ENCODE peak calls at places on chromosomes 7 and 10, in six cellular contexts. One of them, this sample, is unnamed.

GRCh38 chr10:55734112-55734511 is 626.9 kb downstream of the ZWINT start:
- DNase-seq in amniotic stem cell: no peak
- DNase-seq in H4: no peak
- DNase-seq in stimulated activated CD4-positive, alpha-beta T cell treated with anti-CD3 and anti-CD28 coated beads, Interleukin-4, amount 100 ng/mL, for 24 hours: no peak
- DNase-seq in breast epithelium: no peak
- DNase-seq in immature natural killer cell: no peak
- DNase-seq in this sample: no peak

GRCh38 chr10:48572414-48572813 is 32.5 kb downstream of the ARHGAP22 start:
- DNase-seq in amniotic stem cell: peak
- DNase-seq in H4: no peak
- DNase-seq in stimulated activated CD4-positive, alpha-beta T cell treated with anti-CD3 and anti-CD28 coated beads, Interleukin-4, amount 100 ng/mL, for 24 hours: no peak
- DNase-seq in breast epithelium: no peak
- DNase-seq in immature natural killer cell: no peak
- DNase-seq in this sample: no peak

GRCh38 chr7:25633420-25633819 is 405.1 kb upstream of the NPVF start:
- DNase-seq in amniotic stem cell: no peak
- DNase-seq in H4: no peak
- DNase-seq in stimulated activated CD4-positive, alpha-beta T cell treated with anti-CD3 and anti-CD28 coated beads, Interleukin-4, amount 100 ng/mL, for 24 hours: no peak
- DNase-seq in breast epithelium: no peak
- DNase-seq in immature natural killer cell: no peak
- DNase-seq in this sample: no peak

GRCh38 chr7:151940048-151940845 is 16.0 kb upstream of the GALNTL5 start:
- DNase-seq in amniotic stem cell: peak
- DNase-seq in H4: peak
- DNase-seq in stimulated activated CD4-positive, alpha-beta T cell treated with anti-CD3 and anti-CD28 coated beads, Interleukin-4, amount 100 ng/mL, for 24 hours: no peak
- DNase-seq in breast epithelium: no peak
- DNase-seq in immature natural killer cell: no peak
- DNase-seq in this sample: no peak

GRCh38 chr7:156544919-156545715 is 95.5 kb upstream of the RNF32 start:
- DNase-seq in amniotic stem cell: no peak
- DNase-seq in H4: no peak
- DNase-seq in stimulated activated CD4-positive, alpha-beta T cell treated with anti-CD3 and anti-CD28 coated beads, Interleukin-4, amount 100 ng/mL, for 24 hours: no peak
- DNase-seq in breast epithelium: no peak
- DNase-seq in immature natural killer cell: no peak
- DNase-seq in this sample: no peak

GRCh38 chr7:128192497-128193142 is 48.5 kb upstream of the LEP start:
- DNase-seq in amniotic stem cell: no peak
- DNase-seq in H4: no peak
- DNase-seq in stimulated activated CD4-positive, alpha-beta T cell treated with anti-CD3 and anti-CD28 coated beads, Interleukin-4, amount 100 ng/mL, for 24 hours: no peak
- DNase-seq in breast epithelium: no peak
- DNase-seq in immature natural killer cell: no peak
- DNase-seq in this sample: no peak

GRCh38 chr10:1754506-1755177 is 17.3 kb upstream of the ADARB2 start:
- DNase-seq in amniotic stem cell: no peak
- DNase-seq in H4: no peak
- DNase-seq in stimulated activated CD4-positive, alpha-beta T cell treated with anti-CD3 and anti-CD28 coated beads, Interleukin-4, amount 100 ng/mL, for 24 hours: no peak
- DNase-seq in breast epithelium: no peak
- DNase-seq in immature natural killer cell: no peak
- DNase-seq in this sample: no peak

GRCh38 chr7:24756545-24756988 is 697 bp downstream of the GSDME start:
- DNase-seq in amniotic stem cell: no peak
- DNase-seq in H4: no peak
- DNase-seq in stimulated activated CD4-positive, alpha-beta T cell treated with anti-CD3 and anti-CD28 coated beads, Interleukin-4, amount 100 ng/mL, for 24 hours: peak
- DNase-seq in breast epithelium: no peak
- DNase-seq in immature natural killer cell: no peak
- DNase-seq in this sample: no peak

GRCh38 chr10:14556285-14556956 is 218.3 kb downstream of the FAM107B start:
- DNase-seq in amniotic stem cell: no peak
- DNase-seq in H4: no peak
- DNase-seq in stimulated activated CD4-positive, alpha-beta T cell treated with anti-CD3 and anti-CD28 coated beads, Interleukin-4, amount 100 ng/mL, for 24 hours: peak
- DNase-seq in breast epithelium: no peak
- DNase-seq in immature natural killer cell: peak
- DNase-seq in this sample: no peak

GRCh38 chr10:115355162-115355760 is 262.1 kb downstream of the ATRNL1 start:
- DNase-seq in amniotic stem cell: peak
- DNase-seq in H4: peak
- DNase-seq in stimulated activated CD4-positive, alpha-beta T cell treated with anti-CD3 and anti-CD28 coated beads, Interleukin-4, amount 100 ng/mL, for 24 hours: no peak
- DNase-seq in breast epithelium: no peak
- DNase-seq in immature natural killer cell: no peak
- DNase-seq in this sample: peak

GRCh38 chr7:104126411-104126841 is 81.4 kb downstream of the ORC5 start:
- DNase-seq in amniotic stem cell: no peak
- DNase-seq in H4: no peak
- DNase-seq in stimulated activated CD4-positive, alpha-beta T cell treated with anti-CD3 and anti-CD28 coated beads, Interleukin-4, amount 100 ng/mL, for 24 hours: no peak
- DNase-seq in breast epithelium: no peak
- DNase-seq in immature natural killer cell: no peak
- DNase-seq in this sample: no peak

GRCh38 chr10:78277734-78278404 is 244.2 kb downstream of the RPS24 start:
- DNase-seq in amniotic stem cell: peak
- DNase-seq in H4: no peak
- DNase-seq in stimulated activated CD4-positive, alpha-beta T cell treated with anti-CD3 and anti-CD28 coated beads, Interleukin-4, amount 100 ng/mL, for 24 hours: no peak
- DNase-seq in breast epithelium: no peak
- DNase-seq in immature natural killer cell: no peak
- DNase-seq in this sample: no peak

GRCh38 chr10:130871406-130871805 is 440.1 kb downstream of the TCERG1L start:
- DNase-seq in amniotic stem cell: no peak
- DNase-seq in H4: no peak
- DNase-seq in stimulated activated CD4-positive, alpha-beta T cell treated with anti-CD3 and anti-CD28 coated beads, Interleukin-4, amount 100 ng/mL, for 24 hours: no peak
- DNase-seq in breast epithelium: no peak
- DNase-seq in immature natural killer cell: no peak
- DNase-seq in this sample: no peak

GRCh38 chr7:102284891-102285540 is 1.7 kb upstream of the SH2B2 start:
- DNase-seq in amniotic stem cell: no peak
- DNase-seq in H4: no peak
- DNase-seq in stimulated activated CD4-positive, alpha-beta T cell treated with anti-CD3 and anti-CD28 coated beads, Interleukin-4, amount 100 ng/mL, for 24 hours: no peak
- DNase-seq in breast epithelium: no peak
- DNase-seq in immature natural killer cell: no peak
- DNase-seq in this sample: no peak

GRCh38 chr10:21030096-21030495 is 133.0 kb upstream of the NEBL start:
- DNase-seq in amniotic stem cell: no peak
- DNase-seq in H4: peak
- DNase-seq in stimulated activated CD4-positive, alpha-beta T cell treated with anti-CD3 and anti-CD28 coated beads, Interleukin-4, amount 100 ng/mL, for 24 hours: no peak
- DNase-seq in breast epithelium: no peak
- DNase-seq in immature natural killer cell: no peak
- DNase-seq in this sample: no peak

GRCh38 chr10:60388709-60389241 is 900 bp downstream of the ANK3 start:
- DNase-seq in amniotic stem cell: no peak
- DNase-seq in H4: no peak
- DNase-seq in stimulated activated CD4-positive, alpha-beta T cell treated with anti-CD3 and anti-CD28 coated beads, Interleukin-4, amount 100 ng/mL, for 24 hours: no peak
- DNase-seq in breast epithelium: no peak
- DNase-seq in immature natural killer cell: no peak
- DNase-seq in this sample: no peak

GRCh38 chr10:3426190-3426845 is 253.7 kb upstream of the PITRM1 start:
- DNase-seq in amniotic stem cell: no peak
- DNase-seq in H4: peak
- DNase-seq in stimulated activated CD4-positive, alpha-beta T cell treated with anti-CD3 and anti-CD28 coated beads, Interleukin-4, amount 100 ng/mL, for 24 hours: no peak
- DNase-seq in breast epithelium: no peak
- DNase-seq in immature natural killer cell: no peak
- DNase-seq in this sample: no peak

GRCh38 chr7:63096141-63096540 is 902.5 kb upstream of the ZNF722 start:
- DNase-seq in amniotic stem cell: no peak
- DNase-seq in H4: no peak
- DNase-seq in stimulated activated CD4-positive, alpha-beta T cell treated with anti-CD3 and anti-CD28 coated beads, Interleukin-4, amount 100 ng/mL, for 24 hours: no peak
- DNase-seq in breast epithelium: no peak
- DNase-seq in immature natural killer cell: no peak
- DNase-seq in this sample: no peak

GRCh38 chr7:148991536-148991935 is 36.8 kb downstream of the PDIA4 start:
- DNase-seq in amniotic stem cell: no peak
- DNase-seq in H4: no peak
- DNase-seq in stimulated activated CD4-positive, alpha-beta T cell treated with anti-CD3 and anti-CD28 coated beads, Interleukin-4, amount 100 ng/mL, for 24 hours: no peak
- DNase-seq in breast epithelium: no peak
- DNase-seq in immature natural killer cell: no peak
- DNase-seq in this sample: no peak

GRCh38 chr7:92025260-92025659 is 84.6 kb downstream of the AKAP9 start:
- DNase-seq in amniotic stem cell: peak
- DNase-seq in H4: no peak
- DNase-seq in stimulated activated CD4-positive, alpha-beta T cell treated with anti-CD3 and anti-CD28 coated beads, Interleukin-4, amount 100 ng/mL, for 24 hours: no peak
- DNase-seq in breast epithelium: no peak
- DNase-seq in immature natural killer cell: no peak
- DNase-seq in this sample: no peak

GRCh38 chr7:74657692-74658170 is at the start of gene GTF2I:
- DNase-seq in amniotic stem cell: no peak
- DNase-seq in H4: peak
- DNase-seq in stimulated activated CD4-positive, alpha-beta T cell treated with anti-CD3 and anti-CD28 coated beads, Interleukin-4, amount 100 ng/mL, for 24 hours: no peak
- DNase-seq in breast epithelium: peak
- DNase-seq in immature natural killer cell: no peak
- DNase-seq in this sample: no peak

GRCh38 chr10:126521354-126521753 is 133.1 kb upstream of the ADAM12 start:
- DNase-seq in amniotic stem cell: no peak
- DNase-seq in H4: peak
- DNase-seq in stimulated activated CD4-positive, alpha-beta T cell treated with anti-CD3 and anti-CD28 coated beads, Interleukin-4, amount 100 ng/mL, for 24 hours: no peak
- DNase-seq in breast epithelium: no peak
- DNase-seq in immature natural killer cell: no peak
- DNase-seq in this sample: peak

GRCh38 chr7:107878636-107879035 is 12.3 kb upstream of the DLD start:
- DNase-seq in amniotic stem cell: no peak
- DNase-seq in H4: no peak
- DNase-seq in stimulated activated CD4-positive, alpha-beta T cell treated with anti-CD3 and anti-CD28 coated beads, Interleukin-4, amount 100 ng/mL, for 24 hours: no peak
- DNase-seq in breast epithelium: no peak
- DNase-seq in immature natural killer cell: no peak
- DNase-seq in this sample: no peak

GRCh38 chr10:7525314-7526016 is 114.6 kb upstream of the SFMBT2 start:
- DNase-seq in amniotic stem cell: no peak
- DNase-seq in H4: peak
- DNase-seq in stimulated activated CD4-positive, alpha-beta T cell treated with anti-CD3 and anti-CD28 coated beads, Interleukin-4, amount 100 ng/mL, for 24 hours: peak
- DNase-seq in breast epithelium: peak
- DNase-seq in immature natural killer cell: peak
- DNase-seq in this sample: peak

GRCh38 chr10:45553155-45553554 is 119.4 kb downstream of the ZFAND4 start:
- DNase-seq in amniotic stem cell: no peak
- DNase-seq in H4: no peak
- DNase-seq in stimulated activated CD4-positive, alpha-beta T cell treated with anti-CD3 and anti-CD28 coated beads, Interleukin-4, amount 100 ng/mL, for 24 hours: no peak
- DNase-seq in breast epithelium: no peak
- DNase-seq in immature natural killer cell: no peak
- DNase-seq in this sample: no peak

GRCh38 chr7:3722396-3722846 is 421.4 kb downstream of the SDK1 start:
- DNase-seq in amniotic stem cell: no peak
- DNase-seq in H4: no peak
- DNase-seq in stimulated activated CD4-positive, alpha-beta T cell treated with anti-CD3 and anti-CD28 coated beads, Interleukin-4, amount 100 ng/mL, for 24 hours: no peak
- DNase-seq in breast epithelium: no peak
- DNase-seq in immature natural killer cell: no peak
- DNase-seq in this sample: peak

GRCh38 chr10:23081891-23082290 is 13.5 kb upstream of the MSRB2 start:
- DNase-seq in amniotic stem cell: no peak
- DNase-seq in H4: peak
- DNase-seq in stimulated activated CD4-positive, alpha-beta T cell treated with anti-CD3 and anti-CD28 coated beads, Interleukin-4, amount 100 ng/mL, for 24 hours: no peak
- DNase-seq in breast epithelium: no peak
- DNase-seq in immature natural killer cell: no peak
- DNase-seq in this sample: peak

GRCh38 chr10:53827261-53827660 is 973.8 kb downstream of the PCDH15 start:
- DNase-seq in amniotic stem cell: no peak
- DNase-seq in H4: no peak
- DNase-seq in stimulated activated CD4-positive, alpha-beta T cell treated with anti-CD3 and anti-CD28 coated beads, Interleukin-4, amount 100 ng/mL, for 24 hours: no peak
- DNase-seq in breast epithelium: no peak
- DNase-seq in immature natural killer cell: no peak
- DNase-seq in this sample: no peak

GRCh38 chr7:78386520-78386919 is 587.9 kb downstream of the PHTF2 start:
- DNase-seq in amniotic stem cell: no peak
- DNase-seq in H4: no peak
- DNase-seq in stimulated activated CD4-positive, alpha-beta T cell treated with anti-CD3 and anti-CD28 coated beads, Interleukin-4, amount 100 ng/mL, for 24 hours: no peak
- DNase-seq in breast epithelium: no peak
- DNase-seq in immature natural killer cell: no peak
- DNase-seq in this sample: no peak

GRCh38 chr7:157479326-157479725 is 142.5 kb downstream of the DNAJB6 start:
- DNase-seq in amniotic stem cell: no peak
- DNase-seq in H4: no peak
- DNase-seq in stimulated activated CD4-positive, alpha-beta T cell treated with anti-CD3 and anti-CD28 coated beads, Interleukin-4, amount 100 ng/mL, for 24 hours: no peak
- DNase-seq in breast epithelium: no peak
- DNase-seq in immature natural killer cell: no peak
- DNase-seq in this sample: no peak

GRCh38 chr10:35416628-35417625 is 80.6 kb downstream of the CCNY start:
- DNase-seq in amniotic stem cell: no peak
- DNase-seq in H4: no peak
- DNase-seq in stimulated activated CD4-positive, alpha-beta T cell treated with anti-CD3 and anti-CD28 coated beads, Interleukin-4, amount 100 ng/mL, for 24 hours: no peak
- DNase-seq in breast epithelium: no peak
- DNase-seq in immature natural killer cell: no peak
- DNase-seq in this sample: no peak

GRCh38 chr7:130144632-130145171 is 60.5 kb downstream of the TMEM209 start:
- DNase-seq in amniotic stem cell: no peak
- DNase-seq in H4: no peak
- DNase-seq in stimulated activated CD4-positive, alpha-beta T cell treated with anti-CD3 and anti-CD28 coated beads, Interleukin-4, amount 100 ng/mL, for 24 hours: no peak
- DNase-seq in breast epithelium: peak
- DNase-seq in immature natural killer cell: no peak
- DNase-seq in this sample: peak

GRCh38 chr7:101124376-101125056 is 2.4 kb upstream of the SERPINE1 start:
- DNase-seq in amniotic stem cell: peak
- DNase-seq in H4: peak
- DNase-seq in stimulated activated CD4-positive, alpha-beta T cell treated with anti-CD3 and anti-CD28 coated beads, Interleukin-4, amount 100 ng/mL, for 24 hours: no peak
- DNase-seq in breast epithelium: no peak
- DNase-seq in immature natural killer cell: peak
- DNase-seq in this sample: no peak

GRCh38 chr10:126063353-126063791 is 167.0 kb downstream of the FANK1 start:
- DNase-seq in amniotic stem cell: peak
- DNase-seq in H4: peak
- DNase-seq in stimulated activated CD4-positive, alpha-beta T cell treated with anti-CD3 and anti-CD28 coated beads, Interleukin-4, amount 100 ng/mL, for 24 hours: no peak
- DNase-seq in breast epithelium: no peak
- DNase-seq in immature natural killer cell: no peak
- DNase-seq in this sample: peak

GRCh38 chr7:17487343-17487742 is 188.9 kb downstream of the AHR start:
- DNase-seq in amniotic stem cell: no peak
- DNase-seq in H4: no peak
- DNase-seq in stimulated activated CD4-positive, alpha-beta T cell treated with anti-CD3 and anti-CD28 coated beads, Interleukin-4, amount 100 ng/mL, for 24 hours: no peak
- DNase-seq in breast epithelium: no peak
- DNase-seq in immature natural killer cell: no peak
- DNase-seq in this sample: no peak

GRCh38 chr10:75426880-75427279 is 4.5 kb upstream of the LRMDA start:
- DNase-seq in amniotic stem cell: no peak
- DNase-seq in H4: no peak
- DNase-seq in stimulated activated CD4-positive, alpha-beta T cell treated with anti-CD3 and anti-CD28 coated beads, Interleukin-4, amount 100 ng/mL, for 24 hours: no peak
- DNase-seq in breast epithelium: no peak
- DNase-seq in immature natural killer cell: no peak
- DNase-seq in this sample: no peak

GRCh38 chr7:122886357-122887081 is at the start of gene CADPS2:
- DNase-seq in amniotic stem cell: peak
- DNase-seq in H4: peak
- DNase-seq in stimulated activated CD4-positive, alpha-beta T cell treated with anti-CD3 and anti-CD28 coated beads, Interleukin-4, amount 100 ng/mL, for 24 hours: no peak
- DNase-seq in breast epithelium: peak
- DNase-seq in immature natural killer cell: no peak
- DNase-seq in this sample: peak

GRCh38 chr10:79241990-79242619 is 105.2 kb upstream of the PPIF start:
- DNase-seq in amniotic stem cell: no peak
- DNase-seq in H4: no peak
- DNase-seq in stimulated activated CD4-positive, alpha-beta T cell treated with anti-CD3 and anti-CD28 coated beads, Interleukin-4, amount 100 ng/mL, for 24 hours: peak
- DNase-seq in breast epithelium: peak
- DNase-seq in immature natural killer cell: no peak
- DNase-seq in this sample: no peak

GRCh38 chr10:13054844-13055243 is 45.1 kb upstream of the OPTN start:
- DNase-seq in amniotic stem cell: no peak
- DNase-seq in H4: no peak
- DNase-seq in stimulated activated CD4-positive, alpha-beta T cell treated with anti-CD3 and anti-CD28 coated beads, Interleukin-4, amount 100 ng/mL, for 24 hours: no peak
- DNase-seq in breast epithelium: no peak
- DNase-seq in immature natural killer cell: peak
- DNase-seq in this sample: no peak

GRCh38 chr10:108556176-108556575 is 1367.1 kb downstream of the XPNPEP1 start:
- DNase-seq in amniotic stem cell: no peak
- DNase-seq in H4: no peak
- DNase-seq in stimulated activated CD4-positive, alpha-beta T cell treated with anti-CD3 and anti-CD28 coated beads, Interleukin-4, amount 100 ng/mL, for 24 hours: no peak
- DNase-seq in breast epithelium: no peak
- DNase-seq in immature natural killer cell: no peak
- DNase-seq in this sample: no peak